ENCODE peak calls at places on chromosomes 11 and 22, in ten cellular contexts. B, D, C, W, V, P, H, E, A and Y are unnamed samples.
A peak's percentile ranks its signal among the peaks of the same experiment; 100 is the strongest.

GRCh38 chr22:30877662-30878515 is 90.7 kb downstream of the MORC2 start:
- DNase-seq in W (no peak), D (no peak), A (no peak), V (no peak), E (no peak), B (no peak), C (no peak), P (peak; percentile 31), H (peak; percentile 19), Y (no peak)

GRCh38 chr11:107014871-107015270 is 3.4 kb downstream of the GUCY1A2 start:
- DNase-seq in D (no peak), A (no peak), C (no peak), B (no peak), W (no peak), P (no peak), E (no peak), V (no peak), H (no peak), Y (no peak)

GRCh38 chr11:61694971-61695706 is 14.9 kb downstream of the DAGLA start:
- DNase-seq in H (peak; percentile 75), A (no peak), P (no peak), C (no peak), E (peak; percentile 75), B (no peak), D (peak; percentile 43), W (peak; percentile 19), V (no peak), Y (no peak)

GRCh38 chr11:7600205-7600775 is 73.0 kb downstream of the CYB5R2 start:
- DNase-seq in P (peak; percentile 64), A (no peak), W (peak; percentile 28), V (no peak), D (peak; percentile 21), B (no peak), H (peak; percentile 72), E (peak; percentile 66), C (peak; percentile 95), Y (no peak)

GRCh38 chr11:86695391-86695790 is 23.0 kb upstream of the ME3 start:
- DNase-seq in W (no peak), C (peak; percentile 30), H (no peak), B (no peak), A (no peak), P (no peak), V (no peak), E (no peak), D (no peak), Y (no peak)

GRCh38 chr11:96960926-96961325 is 571.1 kb downstream of the JRKL start:
- DNase-seq in P (no peak), D (no peak), W (no peak), A (no peak), H (no peak), B (no peak), E (no peak), V (no peak), C (no peak), Y (no peak)

GRCh38 chr11:43943357-43943930 is 1.0 kb downstream of the C11orf96 start:
- DNase-seq in H (no peak), B (no peak), P (no peak), V (no peak), D (no peak), A (no peak), W (no peak), C (peak; percentile 51), E (no peak), Y (no peak)

GRCh38 chr22:22148905-22149304 is 95.7 kb upstream of the VPREB1 start:
- DNase-seq in V (no peak), B (no peak), C (no peak), P (no peak), A (no peak), H (no peak), E (no peak), W (no peak), D (no peak), Y (no peak)

GRCh38 chr11:100445231-100445735 is 241.8 kb upstream of the ARHGAP42 start:
- DNase-seq in V (no peak), D (no peak), P (no peak), W (no peak), E (peak; percentile 31), C (no peak), H (no peak), A (no peak), B (no peak), Y (no peak)

GRCh38 chr22:17272511-17272991 is 53.3 kb upstream of the ADA2 start:
- DNase-seq in D (no peak), V (no peak), A (no peak), E (no peak), H (peak; percentile 25), W (no peak), P (peak; percentile 40), B (no peak), C (no peak), Y (no peak)

GRCh38 chr11:843818-844692 is 1.4 kb downstream of the TSPAN4 start:
- DNase-seq in V (no peak), W (peak; percentile 92), C (peak; percentile 93), D (peak; percentile 83), B (no peak), P (peak; percentile 93), E (peak; percentile 90), A (no peak), H (peak; percentile 96), Y (peak; percentile 96)

GRCh38 chr11:7485136-7485853 is at the start of gene OLFML1:
- DNase-seq in E (peak; percentile 23), W (peak; percentile 17), V (no peak), C (no peak), D (no peak), A (no peak), H (no peak), B (no peak), P (no peak), Y (no peak)

GRCh38 chr11:114317738-114318137 is 21.5 kb downstream of the NNMT start:
- DNase-seq in C (peak; percentile 69), V (no peak), D (no peak), P (no peak), H (no peak), B (peak; percentile 51), A (no peak), E (peak; percentile 62), W (no peak), Y (no peak)

GRCh38 chr11:58006940-58007339 is 16.7 kb upstream of the OR9Q1 start:
- DNase-seq in H (no peak), A (no peak), W (no peak), B (no peak), D (no peak), C (no peak), E (no peak), P (no peak), V (no peak), Y (no peak)

GRCh38 chr11:65851811-65852507 is 6.0 kb downstream of the CFL1 start:
- DNase-seq in E (no peak), H (no peak), B (no peak), W (no peak), D (no peak), P (no peak), C (no peak), A (no peak), V (no peak), Y (no peak)

GRCh38 chr11:63761173-63761572 is 7.4 kb downstream of the ZFTA start:
- DNase-seq in D (no peak), A (no peak), C (no peak), E (no peak), W (no peak), B (peak; percentile 42), V (no peak), P (no peak), H (no peak), Y (no peak)

DNA sequence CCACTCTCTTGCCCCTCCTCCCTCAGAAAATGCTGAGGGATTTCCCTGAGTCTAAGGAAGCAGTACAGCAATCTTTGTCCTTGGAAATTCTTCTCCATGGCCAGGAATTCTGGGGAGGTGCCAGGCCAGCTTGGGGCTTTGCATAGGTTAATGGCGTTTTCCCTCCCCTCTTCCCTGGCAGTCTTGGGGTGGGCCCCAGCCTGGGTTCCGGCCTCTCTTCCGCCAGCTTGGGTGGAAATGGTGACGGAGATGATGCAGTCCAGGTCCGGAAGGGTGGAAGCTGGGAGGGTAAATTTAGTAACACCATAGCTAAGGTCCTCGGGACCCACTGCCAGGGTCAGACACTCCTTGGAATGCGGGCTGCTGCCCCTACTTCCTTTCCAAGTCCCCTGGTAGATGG is 5.0 kb downstream of the PHLDB1 start:
- DNase-seq in H (no peak), B (no peak), A (no peak), W (no peak), V (no peak), P (no peak), C (peak; percentile 88), D (no peak), E (no peak), Y (no peak)
- H3K4me1 ChIP-seq in H (peaks cover 56% of the 10 kb centered on the region), B (peaks cover 53% of the 10 kb centered on the region), A (peaks cover 28% of the 10 kb centered on the region), W (peaks cover 46% of the 10 kb centered on the region), V (peaks cover 36% of the 10 kb centered on the region), P (peaks cover 8% of the 10 kb centered on the region), C (peaks cover 53% of the 10 kb centered on the region), D (peaks cover 44% of the 10 kb centered on the region), E (peaks cover 13% of the 10 kb centered on the region), Y (peaks cover 12% of the 10 kb centered on the region)

DNA sequence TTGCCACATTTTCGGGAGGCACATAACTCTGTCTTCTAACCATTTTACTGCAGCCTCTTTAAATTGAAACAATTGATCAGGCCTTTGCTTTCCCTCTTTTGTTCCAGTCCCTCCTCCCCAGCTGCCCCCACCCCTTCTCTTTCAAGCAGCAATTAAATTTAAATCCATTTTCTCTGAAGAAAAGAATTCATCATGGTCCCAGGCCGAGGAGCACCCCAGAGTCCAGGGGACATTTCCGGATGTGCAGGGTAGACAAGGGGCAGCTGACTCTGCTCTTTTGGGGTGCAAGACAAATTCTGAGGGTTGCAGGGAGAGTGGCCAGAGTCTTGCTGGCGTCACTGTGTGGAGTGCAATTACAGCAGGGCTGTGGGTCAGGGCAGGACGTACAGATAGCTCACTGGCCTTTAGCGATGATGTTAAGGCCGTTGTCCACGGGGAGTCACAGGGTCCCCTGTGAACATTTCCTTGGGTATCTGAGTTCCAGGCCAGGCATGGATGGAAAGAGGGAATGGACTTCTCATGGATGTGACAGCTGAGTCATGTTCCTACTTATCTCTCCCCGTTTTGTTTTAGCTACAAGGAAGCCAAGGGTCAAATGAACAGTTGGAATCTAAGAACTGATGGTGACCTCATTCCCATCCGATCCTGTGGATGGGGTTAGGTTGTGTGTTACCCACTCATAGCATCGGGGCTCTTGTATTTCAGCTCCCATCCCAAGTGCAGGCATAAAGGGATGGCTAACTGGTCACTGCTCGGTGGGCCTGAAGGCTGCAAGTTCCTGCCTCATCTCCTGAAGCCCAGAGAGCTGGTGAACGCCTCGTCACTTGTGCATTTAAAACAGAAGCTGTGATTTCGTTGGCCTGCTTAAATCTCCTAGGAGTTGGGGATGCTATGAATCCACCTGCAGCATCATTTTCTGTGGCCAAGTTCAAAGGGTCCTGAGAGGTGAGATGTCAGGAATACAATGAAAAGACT is 476.7 kb downstream of the TBC1D22A start:
- DNase-seq in V (no peak), C (no peak), W (no peak), A (no peak), E (no peak), H (no peak), B (no peak), D (no peak), P (no peak), Y (no peak)
- H3K9me3 ChIP-seq in V (no peaks in the 10 kb centered on the region), C (peaks cover 21% of the 10 kb centered on the region), W (peaks cover 9% of the 10 kb centered on the region), A (no peaks in the 10 kb centered on the region), E (no peaks in the 10 kb centered on the region), H (peaks cover 4% of the 10 kb centered on the region), B (peaks cover 31% of the 10 kb centered on the region), D (no peaks in the 10 kb centered on the region), P (no peaks in the 10 kb centered on the region), Y (no peaks in the 10 kb centered on the region)

GRCh38 chr22:46085831-46086576 is 64.3 kb upstream of the PPARA start:
- DNase-seq in D (peak; percentile 93), E (no peak), H (peak; percentile 91), C (no peak), V (no peak), B (no peak), A (no peak), W (peak; percentile 58), P (peak; percentile 60), Y (no peak)
- H3K4me1 ChIP-seq in D (peaks cover 94% of the 10 kb centered on the region), E (peaks cover 79% of the 10 kb centered on the region), H (peaks cover 98% of the 10 kb centered on the region), C (peaks cover 58% of the 10 kb centered on the region), V (no peaks in the 10 kb centered on the region), B (no peaks in the 10 kb centered on the region), A (no peaks in the 10 kb centered on the region), W (peaks cover 77% of the 10 kb centered on the region), P (peaks cover 68% of the 10 kb centered on the region), Y (peaks cover 43% of the 10 kb centered on the region)

GRCh38 chr22:47884200-47884599 is 1121.8 kb downstream of the TBC1D22A start:
- DNase-seq in P (no peak), B (no peak), C (no peak), V (no peak), W (no peak), A (no peak), E (no peak), H (no peak), D (no peak), Y (no peak)
- H3K9me3 ChIP-seq in P (no peaks in the 10 kb centered on the region), B (peaks cover 3% of the 10 kb centered on the region), C (no peaks in the 10 kb centered on the region), V (no peaks in the 10 kb centered on the region), W (no peaks in the 10 kb centered on the region), A (no peaks in the 10 kb centered on the region), E (no peaks in the 10 kb centered on the region), H (no peaks in the 10 kb centered on the region), D (no peaks in the 10 kb centered on the region), Y (no peaks in the 10 kb centered on the region)